ENCODE peak calls at places on chromosomes 6 and 20, in five cellular contexts. Q is mammary epithelial cell, Z is OCI-LY7, K is left ventricle myocardium inferior, O is upper lobe of right lung. W is an unnamed sample.

GRCh38 chr6:90645634-90646033 is 58.8 kb upstream of the MAP3K7 start:
- DNase-seq in Q (peak; percentile 8), K (no peak), O (no peak), Z (no peak), W (no peak)

GRCh38 chr20:37381621-37382538 is 35.9 kb downstream of the SRC start:
- DNase-seq in O (peak; percentile 57), Q (no peak), K (no peak), Z (peak; percentile 42), W (no peak)

GRCh38 chr6:25320459-25320858 is 41.3 kb downstream of the CARMIL1 start:
- DNase-seq in O (no peak), Q (no peak), Z (no peak), K (no peak), W (no peak)

GRCh38 chr6:125191916-125192609 is 38.5 kb downstream of the TPD52L1 start:
- DNase-seq in O (no peak), Z (peak; percentile 69), K (peak; percentile 22), Q (peak; percentile 87), W (no peak)

GRCh38 chr20:32078322-32078721 is 26.3 kb downstream of the HCK start:
- DNase-seq in Z (no peak), Q (no peak), O (no peak), K (no peak), W (no peak)

GRCh38 chr6:155883741-155884140 is 428.1 kb upstream of the NOX3 start:
- DNase-seq in O (no peak), Z (no peak), K (no peak), Q (no peak), W (no peak)

GRCh38 chr20:50982372-50982771 is 23.8 kb downstream of the MOCS3 start:
- DNase-seq in O (no peak), K (no peak), Z (no peak), Q (peak; percentile 93), W (no peak)

GRCh38 chr6:11093065-11093590 is 506 bp upstream of the SMIM13 start:
- DNase-seq in Z (peak; percentile 77), K (no peak), Q (no peak), O (no peak), W (no peak)

GRCh38 chr6:107116328-107116892 is 1.1 kb upstream of the BEND3 start:
- DNase-seq in Z (peak; percentile 96), K (no peak), Q (peak; percentile 16), O (peak; percentile 72), W (no peak)

GRCh38 chr6:74170118-74170517 is 474.1 kb downstream of the CD109 start:
- DNase-seq in Z (no peak), O (no peak), K (no peak), Q (peak; percentile 76), W (no peak)

GRCh38 chr20:62209850-62210495 is 10.1 kb downstream of the HRH3 start:
- DNase-seq in Q (no peak), K (no peak), Z (no peak), O (no peak), W (no peak)

GRCh38 chr6:107819976-107820551 is 4.0 kb downstream of the SCML4 start:
- DNase-seq in K (no peak), O (no peak), Q (peak; percentile 70), Z (no peak), W (peak; percentile 83)

GRCh38 chr6:126957721-126958120 is 160.8 kb upstream of the RSPO3 start:
- DNase-seq in Q (no peak), O (no peak), K (no peak), Z (no peak), W (no peak)

GRCh38 chr6:170112583-170112860 is 178.4 kb downstream of the DLL1 start:
- DNase-seq in K (no peak), O (peak; percentile 34), Z (no peak), Q (no peak), W (no peak)

GRCh38 chr20:15702161-15702560 is 871.1 kb downstream of the KIF16B start:
- DNase-seq in Z (no peak), Q (peak; percentile 36), K (no peak), O (no peak), W (no peak)

GRCh38 chr6:140544431-140544830 is 1170.0 kb upstream of the CITED2 start:
- DNase-seq in K (no peak), Z (no peak), Q (no peak), O (no peak), W (no peak)

GRCh38 chr6:122610690-122611455 is 668 bp downstream of the PKIB start:
- DNase-seq in O (peak; percentile 74), Z (no peak), Q (peak; percentile 54), K (peak; percentile 16), W (no peak)

GRCh38 chr6:89414215-89414614 is 2.1 kb upstream of the RRAGD start:
- DNase-seq in K (no peak), O (no peak), Q (no peak), Z (no peak), W (no peak)

GRCh38 chr6:136525586-136526195 is 24.5 kb downstream of the MAP7 start:
- DNase-seq in Z (no peak), K (no peak), O (no peak), Q (peak; percentile 68), W (no peak)

GRCh38 chr6:147738516-147739187 is 230.2 kb downstream of the SAMD5 start:
- DNase-seq in K (no peak), Z (no peak), O (no peak), Q (peak; percentile 22), W (no peak)

GRCh38 chr20:21353236-21353635 is 44.1 kb downstream of the NKX2-4 start:
- DNase-seq in K (no peak), O (no peak), Q (peak; percentile 8), Z (no peak), W (no peak)

GRCh38 chr6:227074-227782 is 65.1 kb upstream of the DUSP22 start:
- DNase-seq in K (no peak), Q (no peak), O (peak; percentile 60), Z (peak; percentile 43), W (peak; percentile 66)

GRCh38 chr6:121857551-121857950 is 422.1 kb downstream of the GJA1 start:
- DNase-seq in Z (no peak), O (no peak), K (no peak), Q (peak; percentile 5), W (no peak)

GRCh38 chr20:62339647-62340062 is 27.5 kb downstream of the LAMA5 start:
- DNase-seq in Z (peak; percentile 92), O (no peak), K (no peak), Q (no peak), W (no peak)

DNA sequence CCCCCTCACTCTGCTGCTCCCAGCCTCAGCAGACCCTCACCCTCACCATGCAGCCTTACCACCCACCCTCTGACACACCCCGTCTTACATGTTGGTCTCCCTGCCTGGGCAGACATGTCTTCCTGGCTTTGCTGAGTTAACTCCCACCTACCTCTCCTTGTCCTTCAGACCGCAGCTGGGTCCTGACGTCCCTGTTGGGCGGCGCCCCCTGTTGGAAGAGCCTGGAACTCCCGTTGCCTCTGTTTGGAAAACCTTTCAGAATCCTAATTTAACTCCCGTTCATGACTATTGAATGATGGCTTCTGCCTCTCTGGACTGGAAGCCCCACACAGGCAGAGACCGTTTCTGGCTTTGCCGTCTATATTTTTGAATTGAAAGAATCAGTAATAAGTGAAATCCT is 245.1 kb downstream of the MYLK4 start:
- DNase-seq in K (no peak), Z (peak; percentile 9), Q (no peak), O (no peak), W (peak; percentile 82)
- TF ChIP-seq CTCF in K (peak; percentile 21), Z (peak; percentile 75), Q (peak; percentile 19), O (peak; percentile 20), W (peak; percentile 40)

GRCh38 chr20:35518975-35519374 is 10.5 kb downstream of the C20orf173 start:
- DNase-seq in K (no peak), O (no peak), Z (no peak), Q (no peak), W (no peak)

GRCh38 chr20:35523298-35523888 is 6.1 kb downstream of the C20orf173 start:
- DNase-seq in K (no peak), Z (peak; percentile 41), O (no peak), Q (peak; percentile 23), W (no peak)
- TF ChIP-seq CTCF in K (peak; percentile 55), Z (peak; percentile 75), O (peak; percentile 51), Q (peak; percentile 74), W (peak; percentile 41)

DNA sequence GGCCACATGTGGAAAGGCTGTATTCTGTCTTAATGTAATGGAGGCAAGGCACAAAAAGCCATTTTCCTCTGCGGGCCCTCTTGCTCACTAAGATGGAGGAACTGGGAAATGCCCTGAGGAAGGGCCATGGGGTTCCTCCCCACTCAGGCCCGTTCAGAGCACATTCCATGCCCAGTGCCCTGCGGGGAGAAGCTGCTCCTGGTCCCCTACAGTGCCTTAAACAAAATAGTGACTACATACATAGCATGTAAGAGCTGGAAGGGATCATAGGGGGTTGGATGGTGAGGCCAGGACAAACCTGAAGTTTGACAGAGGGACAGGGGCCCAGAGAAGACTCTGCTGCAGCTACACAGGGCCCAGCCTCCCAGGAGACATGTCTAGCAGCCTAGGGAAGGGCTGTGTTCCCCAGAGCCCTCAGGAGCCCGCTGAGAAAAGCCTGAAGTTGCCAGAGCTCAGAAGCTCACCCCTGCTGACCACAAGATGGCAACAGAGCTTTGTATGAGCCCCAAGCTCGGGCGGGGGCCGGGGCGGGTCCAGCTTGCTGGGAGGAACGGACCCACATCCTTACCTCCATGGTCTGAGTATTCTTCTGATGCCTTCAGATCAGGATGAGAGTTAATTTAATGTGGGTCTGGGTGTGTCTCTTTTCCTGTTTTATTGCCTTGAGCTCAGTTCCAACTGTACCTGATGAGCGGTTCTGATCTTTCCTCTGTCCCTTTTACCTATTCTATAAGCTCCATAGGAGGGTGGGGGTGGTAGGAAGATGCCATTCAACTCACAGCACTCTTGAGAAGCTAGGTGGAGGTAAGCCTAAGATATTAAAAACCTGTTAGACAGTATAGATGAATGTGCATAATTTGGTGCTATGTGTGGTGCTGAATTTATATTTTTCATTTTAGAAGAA is 242.9 kb downstream of the CDC5L start:
- DNase-seq in K (peak; percentile 19), O (no peak), Q (peak; percentile 33), Z (peak; percentile 8), W (no peak)
- TF ChIP-seq CTCF in K (peak; percentile 58), O (peak; percentile 41), Q (peak; percentile 46), Z (peak; percentile 61), W (peak; percentile 79)

DNA sequence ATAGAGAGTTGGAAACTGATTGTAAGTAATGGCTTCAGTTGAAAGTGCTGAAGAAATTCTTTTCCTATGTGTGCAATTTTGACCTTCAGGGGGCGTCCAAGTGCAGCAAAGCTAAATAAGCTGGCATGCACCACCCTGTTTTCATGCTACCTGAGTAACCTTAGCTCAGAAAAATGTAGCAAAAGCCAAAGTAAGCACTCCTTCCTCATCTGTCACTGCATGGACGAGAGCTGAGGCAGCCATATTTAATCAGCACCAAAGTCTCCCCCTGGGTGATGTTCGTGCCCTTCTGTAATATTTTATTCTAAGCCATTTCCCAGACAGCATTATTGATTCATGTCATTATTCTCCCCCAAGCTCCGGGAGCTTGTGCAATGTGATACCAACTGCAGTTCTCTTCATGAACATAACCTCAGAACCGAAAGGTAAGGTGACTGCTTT is 123.1 kb downstream of the RPS12 start:
- DNase-seq in Q (peak; percentile 39), Z (peak; percentile 41), K (no peak), O (no peak), W (no peak)
- TF ChIP-seq CTCF in Q (peak; percentile 76), Z (peak; percentile 78), K (peak; percentile 53), O (peak; percentile 41), W (peak; percentile 65)

GRCh38 chr6:91713911-91714310 is 1127.0 kb upstream of the MAP3K7 start:
- DNase-seq in Q (peak; percentile 54), K (no peak), Z (no peak), O (no peak), W (no peak)
- TF ChIP-seq CTCF in Q (peak; percentile 5), K (no peak), Z (no peak), O (no peak), W (no peak)

DNA sequence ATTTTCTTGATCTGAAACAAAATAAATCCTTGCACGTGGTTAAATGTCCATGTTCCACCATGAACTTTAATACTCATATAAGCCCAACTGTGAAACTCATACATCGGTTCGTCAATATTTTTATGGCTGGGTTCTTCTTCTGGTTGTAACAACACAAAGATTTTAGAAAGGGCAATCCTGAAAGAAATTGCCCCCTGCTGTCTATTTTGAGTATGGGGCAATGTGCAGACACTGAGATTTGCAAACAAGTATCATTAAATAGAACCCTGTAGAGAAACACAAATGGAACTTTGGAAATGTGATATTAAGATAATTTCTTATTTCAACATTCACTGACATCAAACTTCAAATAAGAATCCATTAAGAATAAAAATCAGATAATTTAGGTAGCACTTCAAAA is 80.2 kb upstream of the PHACTR1 start:
- DNase-seq in Q (no peak), Z (no peak), O (no peak), K (no peak), W (no peak)
- TF ChIP-seq CTCF in Q (no peak), Z (peak; percentile 45), O (peak; percentile 13), K (no peak), W (peak; percentile 19)